ENCODE peak calls at places on chromosomes 5 and 9, in four cellular contexts. Q is fibroblast of pulmonary artery, M is pancreas, G is RWPE1. V is an unnamed sample.

GRCh38 chr5:177133845-177134652 is 476 bp downstream of the NSD1 start:
- DNase-seq in G (peak), Q (no peak), M (peak), V (no peak)

GRCh38 chr9:107740088-107740980 is 250.8 kb upstream of the KLF4 start:
- DNase-seq in Q (peak), M (no peak), G (no peak), V (no peak)

GRCh38 chr9:91182429-91182828 is 179.3 kb downstream of the AUH start:
- DNase-seq in M (no peak), G (peak), Q (peak), V (no peak)

GRCh38 chr5:149455889-149456409 is 76.9 kb upstream of the IL17B start:
- DNase-seq in M (no peak), G (no peak), Q (peak), V (no peak)

GRCh38 chr9:10411272-10411671 is 201.5 kb downstream of the PTPRD start:
- DNase-seq in M (no peak), Q (no peak), G (no peak), V (no peak)

GRCh38 chr5:172102251-172102870 is 85.7 kb downstream of the STK10 start:
- DNase-seq in M (no peak), G (no peak), Q (peak), V (no peak)

GRCh38 chr9:34321451-34321850 is 7.6 kb downstream of the KIF24 start:
- DNase-seq in M (no peak), G (no peak), Q (no peak), V (no peak)

GRCh38 chr5:160079753-160080152 is 39.5 kb downstream of the PWWP2A start:
- DNase-seq in M (no peak), G (no peak), Q (no peak), V (no peak)

GRCh38 chr9:3850083-3850482 is 324.3 kb upstream of the RFX3 start:
- DNase-seq in G (no peak), M (no peak), Q (no peak), V (no peak)

GRCh38 chr9:3852545-3852944 is 326.7 kb upstream of the RFX3 start:
- DNase-seq in Q (no peak), M (no peak), G (no peak), V (no peak)

GRCh38 chr9:3847377-3847776 is 321.6 kb upstream of the RFX3 start:
- DNase-seq in G (no peak), Q (no peak), M (no peak), V (no peak)

GRCh38 chr9:3845549-3845948 is 319.7 kb upstream of the RFX3 start:
- DNase-seq in Q (no peak), M (no peak), G (no peak), V (no peak)

GRCh38 chr9:3848445-3849114 is 322.8 kb upstream of the RFX3 start:
- DNase-seq in G (no peak), Q (peak), M (no peak), V (no peak)
- TF ChIP-seq CTCF in G (no peak), Q (no peak), M (no peak), V (peak)

GRCh38 chr5:15993934-15994333 is 185.7 kb downstream of the MARCHF11 start:
- DNase-seq in Q (peak), M (no peak), G (no peak), V (no peak)
- TF ChIP-seq CTCF in Q (peak), M (no peak), G (no peak), V (peak)

DNA sequence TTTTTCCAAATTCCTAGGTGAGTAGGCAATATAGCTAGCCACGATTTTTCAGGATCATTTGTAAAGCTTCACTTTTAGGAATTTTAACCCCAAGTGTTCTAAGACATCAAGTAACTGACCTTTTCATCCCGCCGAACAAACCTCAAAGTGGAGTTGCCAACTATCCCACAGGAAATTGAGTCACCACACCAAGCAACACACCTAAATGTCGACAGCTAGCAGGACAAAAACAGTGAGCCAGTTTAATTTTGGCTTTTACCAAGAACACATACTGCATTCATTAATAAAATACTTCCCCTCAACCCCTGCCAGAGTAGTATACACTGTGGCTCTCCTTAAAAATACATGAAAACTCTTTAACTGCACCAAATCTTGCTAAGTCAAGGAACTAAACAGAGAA is 459.3 kb downstream of the RAB3C start:
- DNase-seq in Q (peak), G (peak), M (no peak), V (no peak)
- TF ChIP-seq CTCF in Q (no peak), G (no peak), M (no peak), V (no peak)

GRCh38 chr5:55921617-55922016 is 70.5 kb downstream of the IL31RA start:
- DNase-seq in M (no peak), Q (no peak), G (no peak), V (no peak)
- TF ChIP-seq CTCF in M (no peak), Q (no peak), G (no peak), V (no peak)

DNA sequence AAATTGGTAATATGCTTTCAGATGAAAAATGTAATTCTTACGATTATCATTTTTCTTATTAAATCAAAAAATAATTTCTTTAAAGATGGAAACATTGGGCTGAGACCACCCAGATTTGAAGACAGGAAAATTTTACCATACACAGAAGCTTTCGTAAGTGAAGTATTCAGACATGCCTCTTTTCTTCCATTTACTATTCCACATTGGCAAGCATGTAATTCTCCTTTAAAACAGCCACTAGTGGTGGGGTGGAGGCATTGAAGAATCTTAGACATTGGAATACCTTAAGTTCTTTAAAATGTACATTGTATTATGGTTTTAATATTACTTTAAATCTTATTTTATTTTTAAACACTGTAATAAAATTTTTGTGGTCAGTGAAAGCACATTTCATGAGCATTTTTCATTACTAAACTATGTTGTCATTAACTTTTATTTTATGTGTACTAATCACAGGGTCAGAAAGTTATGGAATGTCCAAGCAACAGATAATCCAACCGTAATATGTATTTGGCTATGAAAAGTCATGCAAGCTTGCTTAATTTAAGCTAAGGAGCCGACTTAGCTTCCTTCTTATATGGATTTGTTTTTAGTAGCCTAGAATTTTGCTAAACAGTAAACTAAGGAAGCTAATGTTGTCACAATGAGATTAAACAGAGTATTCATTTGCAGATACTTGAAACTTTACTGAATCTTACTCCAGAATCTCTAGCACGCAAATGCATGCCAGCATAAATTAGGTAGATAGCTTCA is 97.4 kb upstream of the ALDH1A1 start:
- DNase-seq in G (no peak), M (no peak), Q (peak), V (no peak)
- TF ChIP-seq CTCF in G (no peak), M (no peak), Q (peak), V (peak)